ENCODE peak calls at places on chromosomes 3 and 15, in nine cellular contexts. K, A, L, N, V, R, C, Q and B are unnamed samples.
A peak's percentile ranks its signal among the peaks of the same experiment; 100 is the strongest.

GRCh38 chr3:69505770-69506407 is 120.0 kb upstream of the FRMD4B start:
- DNase-seq in K (no peak), A (no peak), L (no peak), N (no peak), V (no peak), R (no peak), C (no peak), Q (no peak), B (peak; percentile 75)

GRCh38 chr3:155281892-155282291 is 11.6 kb downstream of the STRIT1 start:
- DNase-seq in K (peak; percentile 39), A (no peak), L (peak; percentile 39), N (no peak), V (no peak), R (no peak), C (peak; percentile 38), Q (no peak), B (peak; percentile 14)

GRCh38 chr3:192188218-192188835 is 539.0 kb downstream of the FGF12 start:
- DNase-seq in K (peak; percentile 4), A (peak; percentile 91), L (peak; percentile 34), N (peak; percentile 16), V (peak; percentile 87), R (peak; percentile 39), C (peak; percentile 13), Q (peak; percentile 47), B (peak; percentile 74)

GRCh38 chr3:48926425-48927392 is 8.1 kb downstream of the ARIH2 start:
- DNase-seq in K (no peak), A (no peak), L (no peak), N (peak; percentile 42), V (no peak), R (no peak), C (no peak), Q (no peak), B (no peak)

GRCh38 chr3:61009025-61009424 is 242.2 kb downstream of the FHIT start:
- DNase-seq in K (no peak), A (no peak), L (no peak), N (no peak), V (no peak), R (no peak), C (no peak), Q (no peak), B (no peak)

GRCh38 chr3:196518999-196519737 is 4.0 kb upstream of the SMCO1 start:
- DNase-seq in K (peak; percentile 73), A (peak; percentile 98), L (peak; percentile 52), N (peak; percentile 63), V (peak; percentile 93), R (peak; percentile 70), C (peak; percentile 25), Q (peak; percentile 86), B (peak; percentile 94)

GRCh38 chr15:91099616-91100560 is at the start of gene SV2B:
- DNase-seq in K (peak; percentile 42), A (no peak), L (peak; percentile 48), N (peak; percentile 61), V (peak; percentile 66), R (no peak), C (peak; percentile 32), Q (no peak), B (peak; percentile 48)

GRCh38 chr3:9729419-9729818 is 2.1 kb upstream of the BRPF1 start:
- DNase-seq in K (no peak), A (no peak), L (no peak), N (no peak), V (no peak), R (no peak), C (no peak), Q (no peak), B (no peak)

GRCh38 chr15:100338971-100339444 is 2.8 kb downstream of the ADAMTS17 start:
- DNase-seq in K (peak; percentile 24), A (peak; percentile 83), L (peak; percentile 79), N (peak; percentile 70), V (peak; percentile 46), R (peak; percentile 69), C (peak; percentile 72), Q (peak; percentile 37), B (peak; percentile 20)

GRCh38 chr3:193710286-193711164 is 117.5 kb downstream of the OPA1 start:
- DNase-seq in K (no peak), A (no peak), L (no peak), N (peak; percentile 5), V (no peak), R (no peak), C (no peak), Q (no peak), B (no peak)

GRCh38 chr3:194396897-194397756 is 1.9 kb downstream of the GP5 start:
- DNase-seq in K (no peak), A (no peak), L (peak; percentile 51), N (no peak), V (no peak), R (peak; percentile 31), C (peak; percentile 27), Q (no peak), B (no peak)

GRCh38 chr15:74937226-74937601 is 659 bp downstream of the COX5A start:
- DNase-seq in K (no peak), A (peak; percentile 77), L (no peak), N (no peak), V (no peak), R (no peak), C (no peak), Q (no peak), B (no peak)

GRCh38 chr3:158789592-158789991 is 12.3 kb upstream of the MFSD1 start:
- DNase-seq in K (peak; percentile 81), A (peak; percentile 58), L (peak; percentile 60), N (peak; percentile 43), V (peak; percentile 46), R (peak; percentile 30), C (no peak), Q (no peak), B (peak; percentile 48)

GRCh38 chr15:59958288-59958687 is 45.8 kb upstream of the FOXB1 start:
- DNase-seq in K (no peak), A (no peak), L (no peak), N (no peak), V (peak; percentile 57), R (no peak), C (no peak), Q (no peak), B (no peak)

GRCh38 chr15:98812711-98813441 is 164.5 kb downstream of the IGF1R start:
- DNase-seq in K (no peak), A (no peak), L (no peak), N (no peak), V (no peak), R (no peak), C (no peak), Q (no peak), B (no peak)

GRCh38 chr3:137808015-137808414 is 43.9 kb downstream of the SOX14 start:
- DNase-seq in K (no peak), A (no peak), L (no peak), N (no peak), V (no peak), R (no peak), C (no peak), Q (no peak), B (no peak)

GRCh38 chr3:114506622-114507300 is 212.9 kb downstream of the TIGIT start:
- DNase-seq in K (peak; percentile 73), A (no peak), L (peak; percentile 89), N (no peak), V (no peak), R (no peak), C (peak; percentile 90), Q (no peak), B (no peak)

GRCh38 chr3:127817331-127817821 is 4.9 kb downstream of the MGLL start:
- DNase-seq in K (peak; percentile 84), A (no peak), L (peak; percentile 78), N (peak; percentile 93), V (no peak), R (peak; percentile 78), C (peak; percentile 74), Q (peak; percentile 78), B (peak; percentile 91)

GRCh38 chr3:97815149-97815917 is 6.5 kb upstream of the CRYBG3 start:
- DNase-seq in K (peak; percentile 33), A (no peak), L (peak; percentile 23), N (peak; percentile 72), V (peak; percentile 41), R (peak; percentile 66), C (no peak), Q (no peak), B (no peak)

GRCh38 chr3:55964491-55964980 is 477.4 kb upstream of the WNT5A start:
- DNase-seq in K (no peak), A (no peak), L (peak; percentile 52), N (no peak), V (no peak), R (no peak), C (peak; percentile 50), Q (no peak), B (no peak)

GRCh38 chr3:79521221-79521848 is 246.5 kb downstream of the ROBO1 start:
- DNase-seq in K (peak; percentile 32), A (peak; percentile 83), L (peak; percentile 34), N (peak; percentile 24), V (peak; percentile 65), R (peak; percentile 17), C (peak; percentile 14), Q (peak; percentile 8), B (peak; percentile 7)
- H2AFZ ChIP-seq in K (no peak overlapping the region), A (no peak overlapping the region), L (no peak overlapping the region), N (peak overlapping the region; percentile 46), V (peak overlapping the region; percentile 59), R (peak overlapping the region; percentile 41), C (peak overlapping the region; percentile 32), Q (no peak overlapping the region), B (no peak overlapping the region)

DNA sequence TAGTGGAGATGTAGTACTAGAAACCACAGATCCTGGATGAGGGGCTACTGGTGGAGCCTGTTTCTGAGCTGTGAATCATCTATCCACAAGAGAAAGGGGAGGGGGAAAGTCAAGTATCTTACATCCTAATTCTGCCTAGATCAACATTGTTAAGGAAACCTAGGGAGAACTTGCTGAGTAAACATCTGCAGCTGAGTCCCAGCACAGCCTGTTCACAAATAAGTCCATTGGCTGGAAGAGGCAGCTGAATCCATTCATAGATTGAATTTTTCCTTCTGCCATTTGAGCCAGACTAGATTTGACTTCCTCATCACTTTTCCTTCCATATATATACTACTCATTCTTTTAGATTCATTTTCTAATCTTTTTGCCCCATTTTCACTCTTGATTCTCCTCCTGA is 460.5 kb downstream of the TUSC7 start:
- DNase-seq in K (peak; percentile 6), A (no peak), L (peak; percentile 1), N (no peak), V (no peak), R (no peak), C (no peak), Q (no peak), B (no peak)
- H2AFZ ChIP-seq in K (no peak overlapping the region), A (no peak overlapping the region), L (no peak overlapping the region), N (no peak overlapping the region), V (no peak overlapping the region), R (no peak overlapping the region), C (no peak overlapping the region), Q (no peak overlapping the region), B (no peak overlapping the region)

GRCh38 chr3:112297714-112298113 is 3.7 kb upstream of the SLC9C1 start:
- DNase-seq in K (no peak), A (no peak), L (no peak), N (no peak), V (peak; percentile 85), R (no peak), C (no peak), Q (no peak), B (no peak)
- H2AFZ ChIP-seq in K (no peak overlapping the region), A (peak overlapping the region; percentile 79), L (no peak overlapping the region), N (peak overlapping the region; percentile 30), V (peak overlapping the region; percentile 68), R (no peak overlapping the region), C (no peak overlapping the region), Q (peak overlapping the region; percentile 83), B (no peak overlapping the region)

DNA sequence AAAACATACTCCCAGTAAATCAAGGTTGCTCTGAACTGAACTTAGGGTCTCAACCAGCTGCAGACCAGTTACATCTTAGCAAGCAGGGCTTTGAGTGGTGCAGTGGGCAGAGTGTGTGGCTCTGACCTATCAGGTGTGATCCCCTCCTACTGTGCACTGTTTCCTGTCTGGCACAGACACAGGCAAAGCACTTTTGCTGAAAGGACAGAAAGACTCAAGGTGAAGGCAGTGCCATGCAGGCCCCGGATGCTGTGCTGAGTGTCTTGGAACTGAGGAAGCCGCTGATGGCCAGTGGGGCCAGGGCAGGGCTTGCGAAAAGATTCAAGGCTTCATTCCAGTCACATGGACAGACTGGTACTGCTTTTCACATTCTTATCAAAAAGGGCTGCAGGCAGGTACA is 85.2 kb downstream of the CACNA1D start:
- DNase-seq in K (no peak), A (no peak), L (no peak), N (no peak), V (peak; percentile 14), R (no peak), C (no peak), Q (no peak), B (no peak)
- H2AFZ ChIP-seq in K (no peak overlapping the region), A (no peak overlapping the region), L (no peak overlapping the region), N (no peak overlapping the region), V (no peak overlapping the region), R (no peak overlapping the region), C (no peak overlapping the region), Q (no peak overlapping the region), B (no peak overlapping the region)